ENCODE peak calls at places on chromosomes 16 and 17, in eight cellular contexts. S is adipocyte, I is mucosa of descending colon, R is hepatocyte, Z is heart right ventricle, W is pancreas, C is cardiac muscle cell, F is suprapubic skin. K is an unnamed sample.
A peak's percentile ranks its signal among the peaks of the same experiment; 100 is the strongest.

GRCh38 chr16:67384778-67385510 is 8.4 kb downstream of the TPPP3 start:
- DNase-seq in S (peak; percentile 47), I (no peak), R (no peak), Z (no peak), W (no peak), C (peak; percentile 50), F (no peak), K (no peak)

GRCh38 chr16:3725291-3725690 is 8.0 kb upstream of the TRAP1 start:
- DNase-seq in S (no peak), I (no peak), R (no peak), Z (no peak), W (no peak), C (no peak), F (no peak), K (no peak)

GRCh38 chr16:47018223-47018891 is 44.9 kb upstream of the DNAJA2 start:
- DNase-seq in S (no peak), I (peak; percentile 55), R (peak; percentile 67), Z (no peak), W (peak; percentile 64), C (peak; percentile 18), F (no peak), K (no peak)

GRCh38 chr16:3474136-3474779 is 21.0 kb downstream of the C16orf90 start:
- DNase-seq in S (no peak), I (no peak), R (no peak), Z (no peak), W (no peak), C (no peak), F (no peak), K (peak; percentile 69)

GRCh38 chr17:31593806-31594205 is 202.3 kb downstream of the RAB11FIP4 start:
- DNase-seq in S (peak; percentile 87), I (no peak), R (no peak), Z (no peak), W (no peak), C (no peak), F (no peak), K (no peak)

GRCh38 chr17:41522301-41523224 is 3.9 kb upstream of the KRT15 start:
- DNase-seq in S (no peak), I (peak; percentile 68), R (peak; percentile 69), Z (no peak), W (no peak), C (no peak), F (no peak), K (no peak)

GRCh38 chr17:63966646-63967265 is 6.0 kb downstream of the SCN4A start:
- DNase-seq in S (no peak), I (no peak), R (no peak), Z (no peak), W (no peak), C (no peak), F (no peak), K (no peak)

GRCh38 chr17:51029568-51030463 is 90.9 kb downstream of the SPAG9 start:
- DNase-seq in S (peak; percentile 58), I (no peak), R (no peak), Z (no peak), W (no peak), C (peak; percentile 46), F (no peak), K (no peak)

GRCh38 chr17:42682400-42683384 is at the start of gene CNTNAP1:
- DNase-seq in S (peak; percentile 92), I (peak; percentile 72), R (peak; percentile 87), Z (peak; percentile 58), W (no peak), C (peak; percentile 84), F (no peak), K (peak; percentile 88)

GRCh38 chr17:42683407-42684031 is 1.2 kb downstream of the CNTNAP1 start:
- DNase-seq in S (peak; percentile 38), I (peak; percentile 68), R (no peak), Z (peak; percentile 62), W (no peak), C (peak; percentile 41), F (no peak), K (peak; percentile 66)

GRCh38 chr17:42684033-42684625 is 1.8 kb downstream of the CNTNAP1 start:
- DNase-seq in S (no peak), I (peak; percentile 42), R (no peak), Z (no peak), W (no peak), C (no peak), F (no peak), K (no peak)

GRCh38 chr17:42680331-42680808 is 1.3 kb downstream of the CCR10 start:
- DNase-seq in S (no peak), I (no peak), R (no peak), Z (no peak), W (no peak), C (no peak), F (no peak), K (no peak)

GRCh38 chr17:42681976-42682375 is 333 bp upstream of the CCR10 start:
- DNase-seq in S (no peak), I (no peak), R (no peak), Z (no peak), W (no peak), C (no peak), F (no peak), K (no peak)
- H3K4me1 ChIP-seq in S (peaks cover 38% of the 10 kb centered on the region), I (peaks cover 62% of the 10 kb centered on the region), R (peaks cover 27% of the 10 kb centered on the region), Z (peaks cover 53% of the 10 kb centered on the region), W (peaks cover 11% of the 10 kb centered on the region), C (peaks cover 23% of the 10 kb centered on the region), F (peaks cover 65% of the 10 kb centered on the region), K (peaks cover 4% of the 10 kb centered on the region)

GRCh38 chr16:12601290-12601900 is 202.3 kb downstream of the CPPED1 start:
- DNase-seq in S (no peak), I (no peak), R (no peak), Z (no peak), W (no peak), C (no peak), F (no peak), K (no peak)

GRCh38 chr16:12600116-12600515 is 203.6 kb downstream of the CPPED1 start:
- DNase-seq in S (no peak), I (no peak), R (no peak), Z (no peak), W (no peak), C (no peak), F (no peak), K (no peak)

GRCh38 chr16:12600536-12601256 is 203.0 kb downstream of the CPPED1 start:
- DNase-seq in S (no peak), I (no peak), R (no peak), Z (no peak), W (no peak), C (no peak), F (no peak), K (no peak)

DNA sequence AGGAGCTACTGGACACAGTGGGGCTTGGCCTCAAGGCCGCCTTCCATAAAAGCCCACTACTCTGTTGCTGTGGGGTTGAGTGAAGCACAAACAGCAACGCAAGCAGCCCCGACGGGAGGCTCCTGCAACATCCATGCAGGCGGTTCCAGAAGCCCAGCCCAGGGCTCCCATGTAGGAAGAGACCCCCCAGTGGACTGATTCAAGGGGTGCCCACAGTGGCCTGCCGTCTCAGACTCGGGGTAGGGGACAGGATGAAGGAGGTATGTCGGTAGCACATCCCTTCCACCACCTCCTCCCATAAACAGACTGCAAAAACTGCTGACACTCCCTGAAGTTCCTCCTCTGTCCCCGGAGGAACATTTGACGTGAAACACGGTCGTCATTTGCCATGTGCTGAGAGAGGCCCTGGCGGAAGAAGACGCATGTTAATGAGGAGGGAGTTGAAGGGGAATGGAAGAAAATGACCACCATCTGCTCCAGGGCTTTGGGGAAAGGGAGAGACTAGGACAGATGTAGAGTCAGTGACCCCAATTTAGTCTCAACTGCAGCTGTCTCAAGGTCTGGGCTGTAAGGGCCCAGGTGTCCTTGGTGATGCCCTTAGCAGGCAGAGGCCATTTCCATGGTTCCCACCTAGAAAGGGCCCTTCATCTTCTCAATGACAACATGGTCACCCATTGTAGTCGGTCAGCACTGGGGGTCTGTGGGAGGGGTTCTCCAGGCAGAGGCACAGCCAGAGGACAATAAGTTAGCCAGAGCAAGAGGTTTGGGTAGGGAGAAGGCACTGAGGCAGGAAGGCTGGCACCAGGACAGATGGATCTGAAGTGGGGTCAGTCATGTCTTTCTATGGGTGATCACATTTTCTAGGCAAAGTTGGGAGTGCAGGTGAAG is 200.6 kb downstream of the CPPED1 start:
- DNase-seq in S (no peak), I (no peak), R (no peak), Z (no peak), W (no peak), C (no peak), F (no peak), K (no peak)
- H3K9me3 ChIP-seq in S (peaks cover 3% of the 10 kb centered on the region), I (no peaks in the 10 kb centered on the region), R (no peaks in the 10 kb centered on the region), Z (no peaks in the 10 kb centered on the region), W (no peaks in the 10 kb centered on the region), C (no peaks in the 10 kb centered on the region), F (no peaks in the 10 kb centered on the region), K (no peaks in the 10 kb centered on the region)

GRCh38 chr16:89922884-89923639 is at the start of gene TUBB3:
- DNase-seq in S (peak; percentile 93), I (peak; percentile 76), R (peak; percentile 93), Z (peak; percentile 76), W (peak; percentile 88), C (peak; percentile 86), F (peak; percentile 67), K (peak; percentile 88)

GRCh38 chr16:89924298-89924924 is 1.3 kb downstream of the TUBB3 start:
- DNase-seq in S (peak; percentile 80), I (peak; percentile 51), R (peak; percentile 77), Z (no peak), W (peak; percentile 62), C (peak; percentile 54), F (peak; percentile 68), K (no peak)

GRCh38 chr16:89925596-89926079 is 2.5 kb downstream of the TUBB3 start:
- DNase-seq in S (no peak), I (no peak), R (no peak), Z (no peak), W (no peak), C (no peak), F (no peak), K (no peak)

GRCh38 chr16:89923640-89924297 is 627 bp downstream of the TUBB3 start:
- DNase-seq in S (peak; percentile 37), I (no peak), R (peak; percentile 47), Z (no peak), W (peak; percentile 62), C (no peak), F (peak; percentile 64), K (no peak)

DNA sequence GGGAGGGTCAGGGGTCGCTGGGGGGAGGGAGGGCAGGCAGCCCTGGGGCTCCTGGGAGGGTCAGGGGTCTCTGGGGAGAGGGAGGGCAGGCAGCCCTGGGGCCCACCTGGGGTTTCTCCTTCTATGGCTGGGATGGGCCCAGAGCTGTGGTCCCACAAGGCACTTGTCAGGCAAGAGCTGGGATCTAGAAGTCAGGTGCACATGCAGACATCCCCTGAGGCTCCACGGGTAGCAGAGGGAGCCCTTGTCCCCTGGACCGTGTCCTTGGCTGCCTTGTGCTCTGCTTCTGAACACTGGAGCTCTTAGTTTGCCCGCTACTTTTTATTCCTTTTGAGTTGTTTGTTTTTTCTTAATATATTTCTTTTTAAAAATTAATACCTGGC is 1.8 kb downstream of the TUBB3 start:
- DNase-seq in S (peak; percentile 15), I (no peak), R (no peak), Z (no peak), W (no peak), C (no peak), F (no peak), K (no peak)
- H3K4me1 ChIP-seq in S (peaks cover 32% of the 10 kb centered on the region), I (peaks cover 27% of the 10 kb centered on the region), R (peaks cover 27% of the 10 kb centered on the region), Z (peaks cover 34% of the 10 kb centered on the region), W (peaks cover 14% of the 10 kb centered on the region), C (no peaks in the 10 kb centered on the region), F (peaks cover 54% of the 10 kb centered on the region), K (no peaks in the 10 kb centered on the region)

GRCh38 chr16:35910409-35910808 is 2451.0 kb downstream of the TP53TG3F start:
- DNase-seq in S (no peak), I (no peak), R (no peak), Z (no peak), W (no peak), C (no peak), F (no peak), K (no peak)

GRCh38 chr16:35908942-35909341 is 2449.5 kb downstream of the TP53TG3F start:
- DNase-seq in S (no peak), I (no peak), R (no peak), Z (no peak), W (no peak), C (no peak), F (no peak), K (no peak)

GRCh38 chr16:35908152-35908551 is 2448.7 kb downstream of the TP53TG3F start:
- DNase-seq in S (no peak), I (no peak), R (no peak), Z (no peak), W (no peak), C (no peak), F (no peak), K (no peak)

GRCh38 chr16:35909351-35909954 is 2450.0 kb downstream of the TP53TG3F start:
- DNase-seq in S (no peak), I (no peak), R (no peak), Z (no peak), W (no peak), C (no peak), F (no peak), K (no peak)

DNA sequence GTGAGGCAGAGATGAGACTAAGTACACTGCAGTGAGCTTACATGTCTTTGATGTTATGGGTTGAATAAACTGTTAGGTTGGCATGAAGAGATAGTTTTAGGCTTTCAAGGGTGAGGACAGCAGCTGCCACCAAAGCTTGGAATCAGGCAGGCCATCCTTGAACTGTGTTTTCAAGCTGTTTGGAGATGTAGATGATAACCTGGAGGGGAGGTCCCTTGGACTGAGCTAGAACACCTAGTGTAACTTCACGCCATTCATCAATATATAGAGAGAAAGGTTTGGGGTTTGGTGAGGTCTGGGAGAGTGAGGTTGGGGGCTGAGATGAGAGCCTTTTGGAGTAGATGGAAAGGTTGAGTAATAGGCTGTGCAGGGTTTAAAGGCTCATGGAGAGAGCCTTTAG is 2447.0 kb downstream of the TP53TG3F start:
- DNase-seq in S (no peak), I (no peak), R (no peak), Z (no peak), W (no peak), C (no peak), F (no peak), K (no peak)
- H3K9me3 ChIP-seq in S (peaks cover 8% of the 10 kb centered on the region), I (peaks cover 79% of the 10 kb centered on the region), R (no peaks in the 10 kb centered on the region), Z (no peaks in the 10 kb centered on the region), W (no peaks in the 10 kb centered on the region), C (no peaks in the 10 kb centered on the region), F (no peaks in the 10 kb centered on the region), K (no peaks in the 10 kb centered on the region)